ENCODE peak calls at places on chromosomes 7 and 10, in five cellular contexts. One of them, this sample, is unnamed.

GRCh38 chr10:30013684-30014246 is 45.6 kb downstream of the JCAD start:
- DNase-seq in HCT116: no peak
- DNase-seq in SK-N-SH: no peak
- DNase-seq in H1: no peak
- DNase-seq in K562: no peak
- DNase-seq in this sample: no peak

GRCh38 chr10:80529604-80530003 is 8.1 kb upstream of the SH2D4B start:
- DNase-seq in H1: no peak
- DNase-seq in SK-N-SH: no peak
- DNase-seq in HCT116: no peak
- DNase-seq in K562: no peak
- DNase-seq in this sample: no peak

GRCh38 chr7:98836811-98837631 is 32.8 kb downstream of the TMEM130 start:
- DNase-seq in H1: peak
- DNase-seq in K562: peak
- DNase-seq in HCT116: peak
- DNase-seq in SK-N-SH: peak
- DNase-seq in this sample: no peak

GRCh38 chr7:155009570-155010157 is 6.7 kb upstream of the PAXIP1 start:
- DNase-seq in SK-N-SH: peak
- DNase-seq in H1: no peak
- DNase-seq in K562: peak
- DNase-seq in HCT116: peak
- DNase-seq in this sample: no peak

GRCh38 chr10:97207756-97208346 is 22.1 kb upstream of the SLIT1 start:
- DNase-seq in H1: peak
- DNase-seq in K562: no peak
- DNase-seq in HCT116: no peak
- DNase-seq in SK-N-SH: no peak
- DNase-seq in this sample: no peak

GRCh38 chr10:34705563-34705962 is 109.5 kb downstream of the PARD3 start:
- DNase-seq in HCT116: no peak
- DNase-seq in SK-N-SH: no peak
- DNase-seq in K562: no peak
- DNase-seq in H1: no peak
- DNase-seq in this sample: no peak

GRCh38 chr10:79270471-79271246 is 76.6 kb upstream of the PPIF start:
- DNase-seq in H1: no peak
- DNase-seq in HCT116: no peak
- DNase-seq in SK-N-SH: peak
- DNase-seq in K562: peak
- DNase-seq in this sample: no peak

GRCh38 chr10:97069576-97070362 is 116.0 kb downstream of the SLIT1 start:
- DNase-seq in K562: peak
- DNase-seq in SK-N-SH: no peak
- DNase-seq in HCT116: peak
- DNase-seq in H1: no peak
- DNase-seq in this sample: peak

GRCh38 chr10:31749293-31749692 is 179.3 kb downstream of the ARHGAP12 start:
- DNase-seq in SK-N-SH: peak
- DNase-seq in HCT116: no peak
- DNase-seq in K562: no peak
- DNase-seq in H1: no peak
- DNase-seq in this sample: no peak

GRCh38 chr7:24705481-24705954 is 51.7 kb downstream of the GSDME start:
- DNase-seq in SK-N-SH: no peak
- DNase-seq in H1: peak
- DNase-seq in HCT116: no peak
- DNase-seq in K562: no peak
- DNase-seq in this sample: no peak

GRCh38 chr7:86243171-86243570 is 400.5 kb upstream of the GRM3 start:
- DNase-seq in SK-N-SH: no peak
- DNase-seq in K562: no peak
- DNase-seq in H1: no peak
- DNase-seq in HCT116: no peak
- DNase-seq in this sample: no peak

GRCh38 chr7:32774411-32774970 is 117.1 kb downstream of the KBTBD2 start:
- DNase-seq in K562: no peak
- DNase-seq in HCT116: no peak
- DNase-seq in SK-N-SH: no peak
- DNase-seq in H1: no peak
- DNase-seq in this sample: no peak

GRCh38 chr10:131226831-131227740 is 84.4 kb downstream of the TCERG1L start:
- DNase-seq in K562: no peak
- DNase-seq in H1: no peak
- DNase-seq in SK-N-SH: no peak
- DNase-seq in HCT116: no peak
- DNase-seq in this sample: no peak

GRCh38 chr10:70537398-70538194 is 59.0 kb downstream of the PALD1 start:
- DNase-seq in SK-N-SH: no peak
- DNase-seq in HCT116: no peak
- DNase-seq in H1: peak
- DNase-seq in K562: peak
- DNase-seq in this sample: no peak

GRCh38 chr7:96495751-96496216 is 173.9 kb upstream of the SLC25A13 start:
- DNase-seq in H1: no peak
- DNase-seq in K562: no peak
- DNase-seq in HCT116: no peak
- DNase-seq in SK-N-SH: peak
- DNase-seq in this sample: no peak

GRCh38 chr7:2873686-2874551 is 29.8 kb upstream of the GNA12 start:
- DNase-seq in HCT116: peak
- DNase-seq in SK-N-SH: peak
- DNase-seq in H1: no peak
- DNase-seq in K562: peak
- DNase-seq in this sample: peak

GRCh38 chr7:151818674-151819519 is 58.0 kb downstream of the PRKAG2 start:
- DNase-seq in H1: no peak
- DNase-seq in K562: no peak
- DNase-seq in HCT116: no peak
- DNase-seq in SK-N-SH: no peak
- DNase-seq in this sample: no peak

GRCh38 chr10:115417585-115418265 is 324.6 kb downstream of the ATRNL1 start:
- DNase-seq in H1: peak
- DNase-seq in K562: peak
- DNase-seq in SK-N-SH: peak
- DNase-seq in HCT116: peak
- DNase-seq in this sample: peak

GRCh38 chr10:13614530-13615332 is 28.0 kb downstream of the PRPF18 start:
- DNase-seq in HCT116: no peak
- DNase-seq in K562: no peak
- DNase-seq in H1: peak
- DNase-seq in SK-N-SH: peak
- DNase-seq in this sample: no peak

GRCh38 chr7:69871886-69872592 is 273.8 kb downstream of the AUTS2 start:
- DNase-seq in SK-N-SH: peak
- DNase-seq in K562: peak
- DNase-seq in H1: no peak
- DNase-seq in HCT116: no peak
- DNase-seq in this sample: no peak

GRCh38 chr10:21528452-21529235 is 3.2 kb upstream of the SKIDA1 start:
- DNase-seq in SK-N-SH: no peak
- DNase-seq in H1: no peak
- DNase-seq in HCT116: no peak
- DNase-seq in K562: peak
- DNase-seq in this sample: no peak

GRCh38 chr7:104368006-104368405 is 39.6 kb downstream of the LHFPL3 start:
- DNase-seq in SK-N-SH: no peak
- DNase-seq in HCT116: no peak
- DNase-seq in K562: no peak
- DNase-seq in H1: no peak
- DNase-seq in this sample: no peak

GRCh38 chr10:121608669-121609190 is 10.5 kb upstream of the FGFR2 start:
- DNase-seq in HCT116: peak
- DNase-seq in K562: peak
- DNase-seq in H1: peak
- DNase-seq in SK-N-SH: peak
- DNase-seq in this sample: no peak

GRCh38 chr10:102422586-102423129 is 2.0 kb downstream of the FBXL15 start:
- DNase-seq in SK-N-SH: peak
- DNase-seq in H1: peak
- DNase-seq in HCT116: peak
- DNase-seq in K562: peak
- DNase-seq in this sample: peak

GRCh38 chr7:110766874-110767273 is 324.1 kb upstream of the LRRN3 start:
- DNase-seq in HCT116: no peak
- DNase-seq in K562: no peak
- DNase-seq in H1: no peak
- DNase-seq in SK-N-SH: no peak
- DNase-seq in this sample: no peak

DNA sequence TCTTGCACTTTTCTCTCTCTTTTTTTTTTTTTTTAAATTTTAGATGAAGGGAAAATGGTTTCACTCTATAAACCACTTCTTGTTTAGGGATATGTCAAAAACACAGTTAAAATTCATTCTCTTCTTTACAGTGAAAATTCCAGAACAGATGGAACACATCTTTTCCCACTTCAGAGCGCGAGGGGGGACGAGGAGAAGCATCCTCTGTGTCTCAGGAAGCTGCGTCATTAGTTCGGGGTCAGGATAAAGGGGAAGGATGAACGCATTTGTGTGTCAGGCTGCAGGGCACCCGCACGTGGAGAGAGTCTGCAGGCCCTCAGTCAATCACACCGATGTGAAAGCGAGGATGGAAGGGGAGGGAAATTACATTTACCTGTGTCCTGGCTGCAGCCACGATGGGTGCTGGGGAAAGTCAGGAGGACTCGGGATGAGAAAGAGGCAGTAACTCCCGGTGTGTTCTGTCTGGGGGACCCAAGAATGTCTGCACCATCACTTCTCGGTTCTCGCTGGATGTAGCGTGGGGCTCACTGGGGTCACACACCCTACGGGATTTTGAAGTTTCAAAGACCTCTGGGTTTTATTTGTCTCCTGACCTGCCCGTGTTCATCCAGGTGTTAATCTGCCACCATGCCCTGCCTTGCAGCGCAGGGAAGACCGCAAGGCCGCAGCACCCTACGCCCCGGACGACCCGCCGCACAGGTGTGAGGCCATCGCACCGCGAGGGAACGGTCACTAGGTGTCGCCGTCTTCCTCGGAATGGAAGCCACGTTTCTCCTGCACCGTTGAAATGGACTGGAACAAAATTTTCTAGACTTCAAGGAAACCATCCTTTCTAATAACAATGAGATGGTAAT is 66.7 kb upstream of the PITRM1 start:
- DNase-seq in SK-N-SH: peak
- DNase-seq in HCT116: peak
- DNase-seq in K562: peak
- DNase-seq in H1: peak
- DNase-seq in this sample: peak
- TF ChIP-seq SIN3A in SK-N-SH: no peak
- TF ChIP-seq SIN3A in HCT116: no peak
- TF ChIP-seq SIN3A in K562: no peak
- TF ChIP-seq SIN3A in H1: no peak
- TF ChIP-seq SIN3A in this sample: no peak

DNA sequence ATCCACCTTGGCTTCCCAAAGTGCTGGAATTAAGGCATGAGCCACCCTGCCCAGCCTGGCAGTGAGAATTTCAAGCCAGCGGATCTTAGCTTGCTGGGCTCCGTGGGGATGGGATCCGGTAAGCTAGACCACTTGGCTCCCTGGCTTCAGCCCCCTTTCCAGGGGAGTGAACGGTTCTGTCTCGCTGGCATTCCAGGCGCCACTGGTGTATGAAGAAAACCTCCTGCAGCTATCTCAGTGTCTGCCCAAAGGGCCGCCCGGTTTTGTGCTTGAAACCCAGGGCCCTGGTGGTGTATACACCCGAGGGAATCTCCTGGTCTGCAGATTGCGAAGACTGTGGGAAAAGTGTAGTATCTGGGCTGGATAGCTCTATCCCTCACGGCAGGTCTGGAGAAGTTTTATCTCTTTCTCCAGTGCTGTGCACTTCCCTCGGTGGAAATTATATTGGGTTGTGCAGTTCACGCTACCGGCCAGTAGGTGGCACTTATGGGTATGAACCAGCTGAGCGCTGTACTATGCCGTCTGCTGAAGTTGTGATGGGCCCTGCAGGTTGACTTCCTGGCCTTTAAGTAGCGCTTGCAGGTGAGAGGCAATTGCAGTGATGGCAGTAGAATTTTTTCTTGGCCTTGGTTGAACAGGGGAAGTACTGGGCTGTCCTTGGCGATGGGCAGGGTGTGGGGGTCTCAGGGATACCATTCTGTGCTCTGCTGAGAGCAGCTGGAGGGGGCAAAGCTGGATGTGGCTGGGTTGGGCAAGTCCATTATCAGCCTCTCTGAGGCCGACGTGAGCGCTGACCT is 138.0 kb upstream of the MTPN start:
- DNase-seq in K562: peak
- DNase-seq in H1: peak
- DNase-seq in SK-N-SH: peak
- DNase-seq in HCT116: peak
- DNase-seq in this sample: peak
- TF ChIP-seq SIN3A in K562: no peak
- TF ChIP-seq SIN3A in H1: no peak
- TF ChIP-seq SIN3A in SK-N-SH: no peak
- TF ChIP-seq SIN3A in HCT116: no peak
- TF ChIP-seq SIN3A in this sample: no peak

GRCh38 chr7:80827238-80827633 is 91.6 kb downstream of the SEMA3C start:
- DNase-seq in K562: no peak
- DNase-seq in HCT116: no peak
- DNase-seq in H1: no peak
- DNase-seq in SK-N-SH: no peak
- DNase-seq in this sample: no peak

GRCh38 chr7:80825499-80825898 is 93.4 kb downstream of the SEMA3C start:
- DNase-seq in SK-N-SH: no peak
- DNase-seq in HCT116: no peak
- DNase-seq in K562: no peak
- DNase-seq in H1: no peak
- DNase-seq in this sample: no peak

GRCh38 chr7:80830000-80830399 is 88.9 kb downstream of the SEMA3C start:
- DNase-seq in H1: no peak
- DNase-seq in K562: no peak
- DNase-seq in SK-N-SH: no peak
- DNase-seq in HCT116: no peak
- DNase-seq in this sample: no peak

GRCh38 chr7:80829527-80829926 is 89.3 kb downstream of the SEMA3C start:
- DNase-seq in SK-N-SH: no peak
- DNase-seq in H1: no peak
- DNase-seq in K562: no peak
- DNase-seq in HCT116: no peak
- DNase-seq in this sample: no peak

GRCh38 chr7:80826520-80827237 is 92.2 kb downstream of the SEMA3C start:
- DNase-seq in HCT116: peak
- DNase-seq in H1: no peak
- DNase-seq in K562: no peak
- DNase-seq in SK-N-SH: no peak
- DNase-seq in this sample: no peak
- TF ChIP-seq SIN3A in HCT116: no peak
- TF ChIP-seq SIN3A in H1: no peak
- TF ChIP-seq SIN3A in K562: no peak
- TF ChIP-seq SIN3A in SK-N-SH: no peak
- TF ChIP-seq SIN3A in this sample: no peak

DNA sequence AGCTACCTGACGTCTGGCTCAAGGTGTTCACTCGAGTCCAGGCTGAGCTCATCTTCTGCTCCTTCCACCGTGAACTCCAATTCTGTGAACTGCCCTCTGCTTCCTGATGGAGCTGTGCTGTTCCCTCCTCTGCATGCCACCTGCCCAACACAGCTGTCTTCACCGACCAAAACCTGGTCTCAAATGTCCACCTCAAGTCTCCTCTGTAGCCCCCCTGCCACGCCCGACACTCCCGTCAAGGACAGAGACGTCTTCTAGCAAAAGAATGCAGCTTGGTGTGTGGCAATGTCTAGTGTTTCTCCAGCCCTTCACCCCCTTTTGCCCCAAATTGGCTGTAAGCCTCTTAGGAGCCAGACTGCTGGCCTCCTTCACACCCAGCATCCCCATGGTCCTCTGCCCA is 305.1 kb downstream of the DNAJB6 start:
- DNase-seq in SK-N-SH: no peak
- DNase-seq in K562: no peak
- DNase-seq in HCT116: no peak
- DNase-seq in H1: no peak
- DNase-seq in this sample: no peak
- TF ChIP-seq SIN3A in SK-N-SH: no peak
- TF ChIP-seq SIN3A in K562: no peak
- TF ChIP-seq SIN3A in HCT116: no peak
- TF ChIP-seq SIN3A in H1: no peak
- TF ChIP-seq SIN3A in this sample: no peak

This sample was measured in Panc1.